ENCODE peak calls at places on chromosomes 5 and 9, in six cellular contexts. One of them, this sample, is unnamed.

GRCh38 chr5:95403996-95404395 is 12.8 kb downstream of the FAM81B start:
- DNase-seq in neural progenitor cell: no peak
- DNase-seq in transverse colon: no peak
- DNase-seq in GM23338: no peak
- DNase-seq in heart left ventricle: no peak
- DNase-seq in heart right ventricle: no peak
- DNase-seq in this sample: no peak

GRCh38 chr5:17065468-17065867 is 129.4 kb upstream of the MYO10 start:
- DNase-seq in transverse colon: no peak
- DNase-seq in heart left ventricle: peak; percentile 32
- DNase-seq in GM23338: no peak
- DNase-seq in heart right ventricle: no peak
- DNase-seq in neural progenitor cell: no peak
- DNase-seq in this sample: no peak

GRCh38 chr5:103439007-103439406 is 123.6 kb downstream of the NUDT12 start:
- DNase-seq in heart right ventricle: no peak
- DNase-seq in transverse colon: no peak
- DNase-seq in neural progenitor cell: no peak
- DNase-seq in GM23338: no peak
- DNase-seq in heart left ventricle: no peak
- DNase-seq in this sample: no peak

GRCh38 chr9:132383462-132383883 is 23.2 kb downstream of the TTF1 start:
- DNase-seq in heart left ventricle: no peak
- DNase-seq in heart right ventricle: no peak
- DNase-seq in neural progenitor cell: no peak
- DNase-seq in GM23338: no peak
- DNase-seq in transverse colon: peak; percentile 24
- DNase-seq in this sample: no peak

GRCh38 chr5:117486879-117487391 is 912.3 kb upstream of the SEMA6A start:
- DNase-seq in heart right ventricle: no peak
- DNase-seq in transverse colon: peak; percentile 9
- DNase-seq in GM23338: no peak
- DNase-seq in heart left ventricle: no peak
- DNase-seq in neural progenitor cell: no peak
- DNase-seq in this sample: no peak

GRCh38 chr9:78812665-78813064 is 515.7 kb downstream of the PSAT1 start:
- DNase-seq in GM23338: no peak
- DNase-seq in heart right ventricle: no peak
- DNase-seq in transverse colon: no peak
- DNase-seq in heart left ventricle: no peak
- DNase-seq in neural progenitor cell: no peak
- DNase-seq in this sample: no peak

GRCh38 chr5:169433221-169433651 is 132.3 kb upstream of the SLIT3 start:
- DNase-seq in neural progenitor cell: no peak
- DNase-seq in GM23338: no peak
- DNase-seq in heart right ventricle: no peak
- DNase-seq in transverse colon: no peak
- DNase-seq in heart left ventricle: no peak
- DNase-seq in this sample: no peak

GRCh38 chr5:64923151-64923685 is 154.5 kb downstream of the CWC27 start:
- DNase-seq in heart left ventricle: no peak
- DNase-seq in heart right ventricle: no peak
- DNase-seq in transverse colon: no peak
- DNase-seq in neural progenitor cell: no peak
- DNase-seq in GM23338: peak; percentile 4
- DNase-seq in this sample: peak; percentile 5

GRCh38 chr5:59124983-59125960 is 542.4 kb downstream of the RAB3C start:
- DNase-seq in GM23338: peak; percentile 46
- DNase-seq in neural progenitor cell: no peak
- DNase-seq in heart right ventricle: no peak
- DNase-seq in transverse colon: no peak
- DNase-seq in heart left ventricle: peak; percentile 30
- DNase-seq in this sample: peak; percentile 57

GRCh38 chr9:130866474-130866965 is 30.1 kb downstream of the QRFP start:
- DNase-seq in heart left ventricle: peak; percentile 72
- DNase-seq in heart right ventricle: no peak
- DNase-seq in neural progenitor cell: peak; percentile 92
- DNase-seq in transverse colon: peak; percentile 86
- DNase-seq in GM23338: peak; percentile 97
- DNase-seq in this sample: peak; percentile 87

GRCh38 chr9:82031538-82032280 is 43.1 kb downstream of the SPATA31D1 start:
- DNase-seq in GM23338: no peak
- DNase-seq in heart right ventricle: peak; percentile 29
- DNase-seq in transverse colon: no peak
- DNase-seq in neural progenitor cell: no peak
- DNase-seq in heart left ventricle: peak; percentile 49
- DNase-seq in this sample: peak; percentile 53

GRCh38 chr9:1775230-1775629 is 239.9 kb upstream of the SMARCA2 start:
- DNase-seq in transverse colon: no peak
- DNase-seq in neural progenitor cell: peak; percentile 31
- DNase-seq in heart right ventricle: no peak
- DNase-seq in heart left ventricle: no peak
- DNase-seq in GM23338: peak; percentile 72
- DNase-seq in this sample: no peak

GRCh38 chr5:142743677-142744441 is 26.3 kb upstream of the ARHGAP26 start:
- DNase-seq in neural progenitor cell: no peak
- DNase-seq in GM23338: peak; percentile 34
- DNase-seq in heart left ventricle: no peak
- DNase-seq in heart right ventricle: no peak
- DNase-seq in transverse colon: no peak
- DNase-seq in this sample: no peak

GRCh38 chr9:133640580-133641395 is 4.6 kb downstream of the DBH start:
- DNase-seq in neural progenitor cell: no peak
- DNase-seq in heart right ventricle: no peak
- DNase-seq in transverse colon: no peak
- DNase-seq in heart left ventricle: no peak
- DNase-seq in GM23338: no peak
- DNase-seq in this sample: no peak

GRCh38 chr9:94625835-94626234 is 13.5 kb downstream of the FBP1 start:
- DNase-seq in neural progenitor cell: no peak
- DNase-seq in transverse colon: no peak
- DNase-seq in heart right ventricle: no peak
- DNase-seq in heart left ventricle: no peak
- DNase-seq in GM23338: no peak
- DNase-seq in this sample: no peak

GRCh38 chr5:448061-448765 is 5.2 kb downstream of the EXOC3 start:
- DNase-seq in heart right ventricle: peak; percentile 40
- DNase-seq in neural progenitor cell: no peak
- DNase-seq in heart left ventricle: peak; percentile 46
- DNase-seq in GM23338: no peak
- DNase-seq in transverse colon: peak; percentile 41
- DNase-seq in this sample: no peak

GRCh38 chr5:40021007-40021406 is 596.2 kb upstream of the DAB2 start:
- DNase-seq in heart right ventricle: no peak
- DNase-seq in transverse colon: no peak
- DNase-seq in heart left ventricle: no peak
- DNase-seq in neural progenitor cell: no peak
- DNase-seq in GM23338: no peak
- DNase-seq in this sample: no peak

GRCh38 chr5:88021141-88021540 is 247.5 kb downstream of the TMEM161B start:
- DNase-seq in GM23338: peak; percentile 20
- DNase-seq in heart left ventricle: no peak
- DNase-seq in heart right ventricle: no peak
- DNase-seq in transverse colon: no peak
- DNase-seq in neural progenitor cell: no peak
- DNase-seq in this sample: no peak

GRCh38 chr9:111637421-111637950 is 6.4 kb downstream of the DNAJC25 start:
- DNase-seq in neural progenitor cell: no peak
- DNase-seq in GM23338: no peak
- DNase-seq in heart right ventricle: no peak
- DNase-seq in heart left ventricle: no peak
- DNase-seq in transverse colon: no peak
- DNase-seq in this sample: no peak

GRCh38 chr5:137619191-137619870 is 116.6 kb downstream of the KLHL3 start:
- DNase-seq in GM23338: no peak
- DNase-seq in heart right ventricle: peak; percentile 76
- DNase-seq in heart left ventricle: peak; percentile 88
- DNase-seq in neural progenitor cell: no peak
- DNase-seq in transverse colon: no peak
- DNase-seq in this sample: peak; percentile 95

GRCh38 chr5:158084292-158084691 is 225.3 kb upstream of the CLINT1 start:
- DNase-seq in transverse colon: no peak
- DNase-seq in heart right ventricle: no peak
- DNase-seq in heart left ventricle: no peak
- DNase-seq in GM23338: no peak
- DNase-seq in neural progenitor cell: no peak
- DNase-seq in this sample: no peak

GRCh38 chr5:173920024-173920753 is 32.0 kb downstream of the CPEB4 start:
- DNase-seq in heart right ventricle: no peak
- DNase-seq in GM23338: no peak
- DNase-seq in transverse colon: no peak
- DNase-seq in neural progenitor cell: peak; percentile 54
- DNase-seq in heart left ventricle: no peak
- DNase-seq in this sample: peak; percentile 30

GRCh38 chr9:134469041-134469875 is 143.0 kb downstream of the RXRA start:
- DNase-seq in heart right ventricle: peak; percentile 70
- DNase-seq in neural progenitor cell: no peak
- DNase-seq in GM23338: no peak
- DNase-seq in heart left ventricle: peak; percentile 76
- DNase-seq in transverse colon: peak; percentile 22
- DNase-seq in this sample: no peak

GRCh38 chr5:91042856-91043255 is 340.3 kb downstream of the ARRDC3 start:
- DNase-seq in neural progenitor cell: no peak
- DNase-seq in heart right ventricle: no peak
- DNase-seq in heart left ventricle: no peak
- DNase-seq in GM23338: no peak
- DNase-seq in transverse colon: no peak
- DNase-seq in this sample: no peak

GRCh38 chr9:128192601-128193371 is 1.4 kb upstream of the CIZ1 start:
- DNase-seq in heart left ventricle: peak; percentile 75
- DNase-seq in GM23338: peak; percentile 79
- DNase-seq in transverse colon: peak; percentile 92
- DNase-seq in heart right ventricle: peak; percentile 83
- DNase-seq in neural progenitor cell: no peak
- DNase-seq in this sample: peak; percentile 92

GRCh38 chr9:130732793-130733221 is 39.2 kb downstream of the EXOSC2 start:
- DNase-seq in heart right ventricle: no peak
- DNase-seq in heart left ventricle: no peak
- DNase-seq in GM23338: no peak
- DNase-seq in neural progenitor cell: no peak
- DNase-seq in transverse colon: no peak
- DNase-seq in this sample: no peak

GRCh38 chr5:107359916-107360234 is 310.9 kb downstream of the EFNA5 start:
- DNase-seq in GM23338: no peak
- DNase-seq in heart right ventricle: no peak
- DNase-seq in heart left ventricle: no peak
- DNase-seq in neural progenitor cell: no peak
- DNase-seq in transverse colon: no peak
- DNase-seq in this sample: no peak

GRCh38 chr9:96176901-96177718 is 124.9 kb downstream of the HSD17B3 start:
- DNase-seq in heart left ventricle: peak; percentile 47
- DNase-seq in GM23338: peak; percentile 53
- DNase-seq in neural progenitor cell: peak; percentile 52
- DNase-seq in transverse colon: peak; percentile 66
- DNase-seq in heart right ventricle: no peak
- DNase-seq in this sample: no peak

GRCh38 chr5:43110606-43111170 is 10.0 kb upstream of the ZNF131 start:
- DNase-seq in GM23338: peak; percentile 73
- DNase-seq in transverse colon: peak; percentile 44
- DNase-seq in heart left ventricle: no peak
- DNase-seq in neural progenitor cell: peak; percentile 16
- DNase-seq in heart right ventricle: no peak
- DNase-seq in this sample: peak; percentile 23

GRCh38 chr5:962801-963200 is 45.8 kb upstream of the NKD2 start:
- DNase-seq in neural progenitor cell: no peak
- DNase-seq in heart left ventricle: no peak
- DNase-seq in transverse colon: no peak
- DNase-seq in GM23338: no peak
- DNase-seq in heart right ventricle: no peak
- DNase-seq in this sample: no peak

GRCh38 chr9:21555911-21556310 is 73.8 kb upstream of the IFNE start:
- DNase-seq in heart right ventricle: no peak
- DNase-seq in neural progenitor cell: no peak
- DNase-seq in heart left ventricle: no peak
- DNase-seq in GM23338: no peak
- DNase-seq in transverse colon: no peak
- DNase-seq in this sample: no peak

DNA sequence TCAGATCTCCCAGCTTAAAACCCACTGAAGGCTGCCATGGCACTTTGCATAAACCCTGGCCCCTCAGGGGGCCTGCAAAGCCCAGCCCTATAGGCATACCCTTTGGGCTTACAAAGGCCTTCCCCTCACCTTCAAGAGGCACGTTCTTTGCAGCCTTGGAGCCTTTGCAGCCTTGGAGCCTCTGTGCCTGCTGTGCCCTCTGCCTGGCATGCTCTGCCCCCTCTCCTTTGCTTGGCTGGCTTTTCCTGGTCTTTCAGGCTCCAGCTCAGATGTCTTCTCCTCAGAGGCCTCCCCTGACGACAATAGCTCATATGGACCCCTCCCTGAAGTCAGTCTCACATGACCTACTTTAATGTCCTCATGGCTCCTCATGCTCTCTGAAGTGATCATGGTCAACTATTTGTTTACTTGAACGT is 60.3 kb downstream of the CXXC5 start:
- DNase-seq in transverse colon: no peak
- DNase-seq in neural progenitor cell: peak; percentile 52
- DNase-seq in GM23338: peak; percentile 54
- DNase-seq in heart right ventricle: no peak
- DNase-seq in heart left ventricle: no peak
- DNase-seq in this sample: no peak
- H3K4me3 ChIP-seq in transverse colon: no peak overlapping the region
- H3K4me3 ChIP-seq in neural progenitor cell: no peak overlapping the region
- H3K4me3 ChIP-seq in GM23338: peak overlapping the region; percentile 76
- H3K4me3 ChIP-seq in heart right ventricle: no peak overlapping the region
- H3K4me3 ChIP-seq in heart left ventricle: no peak overlapping the region
- H3K4me3 ChIP-seq in this sample: no peak overlapping the region

DNA sequence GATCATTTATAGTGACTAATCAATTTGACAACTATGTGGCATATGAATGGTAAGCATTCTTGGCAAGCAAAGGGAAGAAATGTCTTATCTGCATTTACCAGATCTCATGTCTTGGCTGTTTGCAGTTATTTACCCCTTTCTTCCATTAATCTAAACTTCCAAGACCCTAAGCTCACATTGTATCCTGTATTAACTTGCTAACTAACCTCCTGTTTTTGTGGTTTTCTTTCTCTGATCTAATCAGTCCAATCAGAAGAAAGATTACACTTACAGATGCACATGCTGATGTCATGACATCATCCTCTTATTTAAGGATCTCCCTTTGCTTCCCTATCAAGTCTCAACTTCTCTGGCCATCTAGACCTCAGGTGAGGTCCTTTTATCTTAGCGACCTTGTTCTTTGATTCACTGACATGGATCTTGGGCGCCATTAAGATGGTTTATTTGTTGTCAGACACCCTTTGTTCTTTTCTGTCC is 95.5 kb downstream of the F2RL2 start:
- DNase-seq in heart right ventricle: no peak
- DNase-seq in transverse colon: no peak
- DNase-seq in neural progenitor cell: no peak
- DNase-seq in heart left ventricle: no peak
- DNase-seq in GM23338: no peak
- DNase-seq in this sample: no peak
- H3K4me3 ChIP-seq in heart right ventricle: no peak overlapping the region
- H3K4me3 ChIP-seq in transverse colon: no peak overlapping the region
- H3K4me3 ChIP-seq in neural progenitor cell: no peak overlapping the region
- H3K4me3 ChIP-seq in heart left ventricle: no peak overlapping the region
- H3K4me3 ChIP-seq in GM23338: no peak overlapping the region
- H3K4me3 ChIP-seq in this sample: no peak overlapping the region

GRCh38 chr5:44396312-44396711 is 7.1 kb upstream of the FGF10 start:
- DNase-seq in GM23338: no peak
- DNase-seq in heart right ventricle: no peak
- DNase-seq in neural progenitor cell: no peak
- DNase-seq in transverse colon: no peak
- DNase-seq in heart left ventricle: no peak
- DNase-seq in this sample: no peak
- H3K4me3 ChIP-seq in GM23338: no peak overlapping the region
- H3K4me3 ChIP-seq in heart right ventricle: no peak overlapping the region
- H3K4me3 ChIP-seq in neural progenitor cell: no peak overlapping the region
- H3K4me3 ChIP-seq in transverse colon: no peak overlapping the region
- H3K4me3 ChIP-seq in heart left ventricle: no peak overlapping the region
- H3K4me3 ChIP-seq in this sample: no peak overlapping the region

GRCh38 chr9:118669986-118670385 is 699.2 kb downstream of the BRINP1 start:
- DNase-seq in heart left ventricle: no peak
- DNase-seq in heart right ventricle: no peak
- DNase-seq in neural progenitor cell: no peak
- DNase-seq in GM23338: peak; percentile 2
- DNase-seq in transverse colon: no peak
- DNase-seq in this sample: no peak
- H3K4me3 ChIP-seq in heart left ventricle: no peak overlapping the region
- H3K4me3 ChIP-seq in heart right ventricle: no peak overlapping the region
- H3K4me3 ChIP-seq in neural progenitor cell: no peak overlapping the region
- H3K4me3 ChIP-seq in GM23338: no peak overlapping the region
- H3K4me3 ChIP-seq in transverse colon: no peak overlapping the region
- H3K4me3 ChIP-seq in this sample: no peak overlapping the region

This sample was measured in BE2C.